ENCODE peak calls at places on chromosomes 7 and 10, in seven cellular contexts. One of them, this sample, is unnamed. For H3K4me1, the result is how much of the 10 kb centered on the place peaks cover.

GRCh38 chr7:13946181-13946580 is 43.3 kb downstream of the ETV1 start:
- DNase-seq in SK-N-SH: no peak
- DNase-seq in K562: no peak
- DNase-seq in GM12878: no peak
- DNase-seq in HepG2: no peak
- DNase-seq in HCT116: no peak
- DNase-seq in H1: no peak
- DNase-seq in this sample: no peak

GRCh38 chr10:87865201-87866025 is 2.0 kb downstream of the PTEN start:
- DNase-seq in H1: no peak
- DNase-seq in GM12878: no peak
- DNase-seq in SK-N-SH: no peak
- DNase-seq in HCT116: no peak
- DNase-seq in HepG2: no peak
- DNase-seq in K562: no peak
- DNase-seq in this sample: no peak

GRCh38 chr7:1981201-1981877 is 251.4 kb downstream of the MAD1L1 start:
- DNase-seq in GM12878: no peak
- DNase-seq in K562: no peak
- DNase-seq in H1: no peak
- DNase-seq in HCT116: no peak
- DNase-seq in SK-N-SH: no peak
- DNase-seq in HepG2: no peak
- DNase-seq in this sample: no peak

GRCh38 chr7:132846086-132846485 is 235.8 kb downstream of the CHCHD3 start:
- DNase-seq in HepG2: no peak
- DNase-seq in SK-N-SH: no peak
- DNase-seq in GM12878: no peak
- DNase-seq in K562: peak
- DNase-seq in HCT116: no peak
- DNase-seq in H1: no peak
- DNase-seq in this sample: no peak

GRCh38 chr7:138918756-138919155 is 62.4 kb downstream of the KIAA1549 start:
- DNase-seq in H1: no peak
- DNase-seq in HepG2: no peak
- DNase-seq in GM12878: no peak
- DNase-seq in K562: no peak
- DNase-seq in SK-N-SH: no peak
- DNase-seq in HCT116: no peak
- DNase-seq in this sample: no peak

GRCh38 chr7:74306737-74307469 is 17.7 kb downstream of the CLIP2 start:
- DNase-seq in GM12878: no peak
- DNase-seq in HepG2: no peak
- DNase-seq in SK-N-SH: peak
- DNase-seq in K562: peak
- DNase-seq in H1: no peak
- DNase-seq in HCT116: no peak
- DNase-seq in this sample: no peak

GRCh38 chr7:757741-758163 is 30.7 kb upstream of the PRKAR1B start:
- DNase-seq in H1: no peak
- DNase-seq in HCT116: no peak
- DNase-seq in GM12878: no peak
- DNase-seq in SK-N-SH: no peak
- DNase-seq in HepG2: no peak
- DNase-seq in K562: peak
- DNase-seq in this sample: no peak

GRCh38 chr10:103833731-103834365 is 21.5 kb downstream of the SH3PXD2A start:
- DNase-seq in H1: no peak
- DNase-seq in GM12878: no peak
- DNase-seq in SK-N-SH: no peak
- DNase-seq in K562: no peak
- DNase-seq in HepG2: peak
- DNase-seq in HCT116: no peak
- DNase-seq in this sample: no peak

GRCh38 chr7:142811154-142811737 is 40.5 kb downstream of the PRSS2 start:
- DNase-seq in H1: no peak
- DNase-seq in HepG2: peak
- DNase-seq in HCT116: peak
- DNase-seq in SK-N-SH: peak
- DNase-seq in K562: peak
- DNase-seq in GM12878: no peak
- DNase-seq in this sample: no peak

GRCh38 chr7:90629306-90629918 is 33.3 kb downstream of the CDK14 start:
- DNase-seq in HepG2: peak
- DNase-seq in GM12878: peak
- DNase-seq in H1: no peak
- DNase-seq in HCT116: peak
- DNase-seq in SK-N-SH: peak
- DNase-seq in K562: peak
- DNase-seq in this sample: peak

GRCh38 chr10:132945125-132945893 is 2.9 kb upstream of the CFAP46 start:
- DNase-seq in H1: no peak
- DNase-seq in K562: no peak
- DNase-seq in HepG2: no peak
- DNase-seq in SK-N-SH: no peak
- DNase-seq in HCT116: no peak
- DNase-seq in GM12878: no peak
- DNase-seq in this sample: no peak

GRCh38 chr7:17326378-17326777 is 27.9 kb downstream of the AHR start:
- DNase-seq in GM12878: no peak
- DNase-seq in SK-N-SH: no peak
- DNase-seq in HepG2: no peak
- DNase-seq in H1: no peak
- DNase-seq in K562: no peak
- DNase-seq in HCT116: no peak
- DNase-seq in this sample: no peak

GRCh38 chr7:129774871-129775694 is 163.6 kb downstream of the NRF1 start:
- DNase-seq in HepG2: no peak
- DNase-seq in H1: no peak
- DNase-seq in GM12878: no peak
- DNase-seq in K562: no peak
- DNase-seq in HCT116: no peak
- DNase-seq in SK-N-SH: peak
- DNase-seq in this sample: no peak

GRCh38 chr7:108055541-108056135 is 52.7 kb upstream of the LAMB1 start:
- DNase-seq in HCT116: no peak
- DNase-seq in HepG2: peak
- DNase-seq in GM12878: no peak
- DNase-seq in SK-N-SH: peak
- DNase-seq in K562: no peak
- DNase-seq in H1: no peak
- DNase-seq in this sample: no peak

GRCh38 chr10:68542046-68542445 is 14.7 kb upstream of the SLC25A16 start:
- DNase-seq in K562: no peak
- DNase-seq in SK-N-SH: no peak
- DNase-seq in HepG2: no peak
- DNase-seq in HCT116: no peak
- DNase-seq in GM12878: no peak
- DNase-seq in H1: no peak
- DNase-seq in this sample: no peak

GRCh38 chr10:68537796-68538195 is 10.5 kb upstream of the SLC25A16 start:
- DNase-seq in SK-N-SH: no peak
- DNase-seq in GM12878: no peak
- DNase-seq in HepG2: no peak
- DNase-seq in K562: no peak
- DNase-seq in H1: no peak
- DNase-seq in HCT116: no peak
- DNase-seq in this sample: no peak

GRCh38 chr10:68536973-68537372 is 9.7 kb upstream of the SLC25A16 start:
- DNase-seq in GM12878: no peak
- DNase-seq in H1: no peak
- DNase-seq in HepG2: no peak
- DNase-seq in K562: no peak
- DNase-seq in HCT116: no peak
- DNase-seq in SK-N-SH: no peak
- DNase-seq in this sample: no peak
- H3K4me1 ChIP-seq in GM12878: under half
- H3K4me1 ChIP-seq in H1: under half
- H3K4me1 ChIP-seq in HepG2: under half
- H3K4me1 ChIP-seq in K562: under half
- H3K4me1 ChIP-seq in HCT116: under half
- H3K4me1 ChIP-seq in SK-N-SH: under half
- H3K4me1 ChIP-seq in this sample: under half

GRCh38 chr7:25815711-25816110 is 336.3 kb upstream of the NFE2L3 start:
- DNase-seq in HCT116: no peak
- DNase-seq in H1: no peak
- DNase-seq in SK-N-SH: no peak
- DNase-seq in GM12878: no peak
- DNase-seq in K562: no peak
- DNase-seq in HepG2: no peak
- DNase-seq in this sample: no peak

GRCh38 chr7:25812086-25812855 is 339.7 kb upstream of the NFE2L3 start:
- DNase-seq in HepG2: no peak
- DNase-seq in HCT116: no peak
- DNase-seq in GM12878: no peak
- DNase-seq in H1: no peak
- DNase-seq in K562: no peak
- DNase-seq in SK-N-SH: no peak
- DNase-seq in this sample: no peak

GRCh38 chr7:25809441-25809840 is 342.6 kb upstream of the NFE2L3 start:
- DNase-seq in HCT116: no peak
- DNase-seq in K562: no peak
- DNase-seq in HepG2: no peak
- DNase-seq in H1: no peak
- DNase-seq in GM12878: no peak
- DNase-seq in SK-N-SH: no peak
- DNase-seq in this sample: no peak

GRCh38 chr7:25813381-25813780 is 338.6 kb upstream of the NFE2L3 start:
- DNase-seq in HepG2: no peak
- DNase-seq in SK-N-SH: no peak
- DNase-seq in K562: no peak
- DNase-seq in HCT116: no peak
- DNase-seq in H1: no peak
- DNase-seq in GM12878: no peak
- DNase-seq in this sample: no peak
- TF ChIP-seq SIN3A in HepG2: no peak
- TF ChIP-seq SIN3A in SK-N-SH: no peak
- TF ChIP-seq SIN3A in K562: no peak
- TF ChIP-seq SIN3A in HCT116: no peak
- TF ChIP-seq SIN3A in H1: no peak
- TF ChIP-seq SIN3A in GM12878: no peak
- TF ChIP-seq SIN3A in this sample: no peak

GRCh38 chr10:123140164-123140982 is 4.6 kb downstream of the HMX3 start:
- DNase-seq in GM12878: no peak
- DNase-seq in K562: no peak
- DNase-seq in HepG2: no peak
- DNase-seq in HCT116: no peak
- DNase-seq in H1: peak
- DNase-seq in SK-N-SH: peak
- DNase-seq in this sample: no peak

GRCh38 chr10:123141791-123142700 is 5.9 kb upstream of the HMX2 start:
- DNase-seq in SK-N-SH: no peak
- DNase-seq in K562: no peak
- DNase-seq in HepG2: no peak
- DNase-seq in H1: no peak
- DNase-seq in GM12878: no peak
- DNase-seq in HCT116: no peak
- DNase-seq in this sample: no peak

GRCh38 chr10:123139521-123140163 is 3.9 kb downstream of the HMX3 start:
- DNase-seq in HepG2: peak
- DNase-seq in GM12878: no peak
- DNase-seq in H1: peak
- DNase-seq in K562: peak
- DNase-seq in HCT116: peak
- DNase-seq in SK-N-SH: no peak
- DNase-seq in this sample: no peak

GRCh38 chr10:123142701-123143161 is 5.2 kb upstream of the HMX2 start:
- DNase-seq in K562: no peak
- DNase-seq in H1: peak
- DNase-seq in SK-N-SH: no peak
- DNase-seq in HepG2: no peak
- DNase-seq in HCT116: no peak
- DNase-seq in GM12878: no peak
- DNase-seq in this sample: no peak

DNA sequence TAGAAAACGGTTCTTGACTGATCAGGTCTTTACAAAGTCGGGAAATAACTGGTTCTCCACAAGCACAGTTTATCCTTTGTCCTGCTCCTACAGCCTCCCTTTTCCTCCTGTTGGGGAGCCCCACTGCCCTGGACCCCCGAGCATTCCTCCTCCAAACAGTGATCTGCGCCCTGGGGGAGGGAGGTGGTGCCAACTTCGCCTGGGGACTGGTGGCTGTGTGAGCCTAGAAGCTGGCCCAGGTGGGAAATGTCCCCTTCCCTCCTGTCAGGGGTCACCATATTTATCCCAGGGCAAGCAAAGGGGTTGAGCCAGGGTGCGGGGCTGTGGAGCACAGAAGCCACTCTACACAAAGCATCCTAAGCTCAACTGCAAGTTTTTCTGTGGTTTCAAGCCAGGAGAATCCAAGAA is 5.2 kb downstream of the HMX3 start:
- DNase-seq in K562: no peak
- DNase-seq in SK-N-SH: no peak
- DNase-seq in HCT116: no peak
- DNase-seq in H1: no peak
- DNase-seq in HepG2: no peak
- DNase-seq in GM12878: no peak
- DNase-seq in this sample: no peak
- H3K4me1 ChIP-seq in K562: under half
- H3K4me1 ChIP-seq in SK-N-SH: under half
- H3K4me1 ChIP-seq in HCT116: under half
- H3K4me1 ChIP-seq in H1: under half
- H3K4me1 ChIP-seq in HepG2: half or more
- H3K4me1 ChIP-seq in GM12878: under half
- H3K4me1 ChIP-seq in this sample: under half

DNA sequence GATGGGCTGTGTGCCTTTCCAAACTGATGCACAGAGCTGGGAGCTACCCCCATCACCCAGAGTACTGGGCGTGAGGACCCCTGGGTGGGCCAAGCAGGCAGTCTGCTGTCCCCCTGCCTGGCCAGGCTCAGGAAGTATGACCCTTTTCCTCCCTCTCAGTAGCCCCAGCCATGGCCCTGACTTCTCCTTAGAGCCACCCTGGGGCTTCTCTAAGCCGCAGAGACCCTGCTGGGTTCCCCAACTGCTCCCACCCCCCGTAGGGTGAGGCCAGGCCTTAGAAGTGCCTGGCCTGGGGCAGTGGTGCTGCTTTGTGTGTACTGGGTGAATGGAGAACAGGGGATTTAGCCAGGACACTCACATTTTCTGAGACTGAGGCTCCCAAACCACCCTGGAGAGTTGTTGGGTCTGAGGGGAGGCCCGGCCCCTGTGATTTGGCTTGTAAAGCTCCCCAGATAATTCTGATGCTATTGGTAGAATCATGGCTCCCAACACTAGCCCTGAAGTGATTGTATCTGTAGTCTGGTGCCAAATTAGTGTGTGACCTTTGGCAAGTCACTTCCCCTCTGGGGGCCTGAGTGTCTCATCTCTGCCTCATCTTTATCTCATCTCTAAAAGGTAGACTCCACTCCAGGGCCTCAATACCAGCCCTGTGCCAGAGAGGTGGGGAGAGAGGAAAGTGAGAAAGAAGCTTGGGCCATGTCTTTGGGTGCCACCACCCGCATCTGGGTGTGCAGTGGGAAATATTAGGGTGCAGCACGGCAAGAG is 99.7 kb upstream of the PPIF start:
- DNase-seq in HCT116: no peak
- DNase-seq in K562: no peak
- DNase-seq in GM12878: no peak
- DNase-seq in HepG2: no peak
- DNase-seq in SK-N-SH: no peak
- DNase-seq in H1: no peak
- DNase-seq in this sample: no peak
- TF ChIP-seq SIN3A in HCT116: no peak
- TF ChIP-seq SIN3A in K562: no peak
- TF ChIP-seq SIN3A in GM12878: no peak
- TF ChIP-seq SIN3A in HepG2: no peak
- TF ChIP-seq SIN3A in SK-N-SH: no peak
- TF ChIP-seq SIN3A in H1: no peak
- TF ChIP-seq SIN3A in this sample: no peak

GRCh38 chr7:69349291-69349690 is 249.0 kb upstream of the AUTS2 start:
- DNase-seq in H1: no peak
- DNase-seq in HepG2: no peak
- DNase-seq in GM12878: no peak
- DNase-seq in HCT116: no peak
- DNase-seq in K562: no peak
- DNase-seq in SK-N-SH: no peak
- DNase-seq in this sample: no peak
- H3K4me1 ChIP-seq in H1: under half
- H3K4me1 ChIP-seq in HepG2: under half
- H3K4me1 ChIP-seq in GM12878: under half
- H3K4me1 ChIP-seq in HCT116: under half
- H3K4me1 ChIP-seq in K562: under half
- H3K4me1 ChIP-seq in SK-N-SH: under half
- H3K4me1 ChIP-seq in this sample: under half